ENCODE peak calls at places on chromosomes 13 and 19, in four cellular contexts. One of them, this sample, is unnamed.

GRCh38 chr19:38679839-38680238 is 32.4 kb downstream of the ACTN4 start:
- DNase-seq in DMS153: no peak
- DNase-seq in breast epithelium: no peak
- DNase-seq in GM04504: no peak
- DNase-seq in this sample: no peak

GRCh38 chr13:75016225-75016624 is 465.7 kb downstream of the TBC1D4 start:
- DNase-seq in DMS153: no peak
- DNase-seq in breast epithelium: no peak
- DNase-seq in GM04504: no peak
- DNase-seq in this sample: no peak

GRCh38 chr19:3516675-3517207 is 10.6 kb downstream of the FZR1 start:
- DNase-seq in DMS153: peak; percentile 81
- DNase-seq in breast epithelium: no peak
- DNase-seq in GM04504: no peak
- DNase-seq in this sample: no peak

GRCh38 chr13:50761406-50761805 is 82.1 kb downstream of the DLEU7 start:
- DNase-seq in DMS153: no peak
- DNase-seq in breast epithelium: no peak
- DNase-seq in GM04504: no peak
- DNase-seq in this sample: no peak

GRCh38 chr19:55341191-55342043 is 1.7 kb downstream of the KMT5C start:
- DNase-seq in DMS153: peak; percentile 56
- DNase-seq in breast epithelium: peak; percentile 59
- DNase-seq in GM04504: peak; percentile 24
- DNase-seq in this sample: peak; percentile 68

GRCh38 chr19:17035842-17036424 is 9.3 kb upstream of the CPAMD8 start:
- DNase-seq in DMS153: no peak
- DNase-seq in breast epithelium: no peak
- DNase-seq in GM04504: no peak
- DNase-seq in this sample: peak; percentile 33

GRCh38 chr13:110794209-110794608 is 80.7 kb downstream of the ING1 start:
- DNase-seq in DMS153: no peak
- DNase-seq in breast epithelium: no peak
- DNase-seq in GM04504: no peak
- DNase-seq in this sample: no peak

GRCh38 chr19:16871870-16872269 is 16.9 kb upstream of the F2RL3 start:
- DNase-seq in DMS153: no peak
- DNase-seq in breast epithelium: no peak
- DNase-seq in GM04504: no peak
- DNase-seq in this sample: no peak

GRCh38 chr19:31402931-31403330 is 53.7 kb upstream of the TSHZ3 start:
- DNase-seq in DMS153: no peak
- DNase-seq in breast epithelium: no peak
- DNase-seq in GM04504: no peak
- DNase-seq in this sample: no peak

GRCh38 chr19:43519436-43520088 is 7.4 kb downstream of the ETHE1 start:
- DNase-seq in DMS153: peak; percentile 56
- DNase-seq in breast epithelium: peak; percentile 58
- DNase-seq in GM04504: peak; percentile 87
- DNase-seq in this sample: no peak

GRCh38 chr13:106362637-106363036 is 172.8 kb downstream of the EFNB2 start:
- DNase-seq in DMS153: no peak
- DNase-seq in breast epithelium: no peak
- DNase-seq in GM04504: no peak
- DNase-seq in this sample: no peak

GRCh38 chr13:42394361-42395065 is 122.6 kb downstream of the AKAP11 start:
- DNase-seq in DMS153: peak; percentile 39
- DNase-seq in breast epithelium: no peak
- DNase-seq in GM04504: no peak
- DNase-seq in this sample: no peak

GRCh38 chr19:34837262-34837661 is 64.2 kb upstream of the ZNF599 start:
- DNase-seq in DMS153: peak; percentile 17
- DNase-seq in breast epithelium: no peak
- DNase-seq in GM04504: no peak
- DNase-seq in this sample: peak; percentile 24

GRCh38 chr19:49119411-49120324 is at the start of gene PPFIA3:
- DNase-seq in DMS153: no peak
- DNase-seq in breast epithelium: no peak
- DNase-seq in GM04504: no peak
- DNase-seq in this sample: no peak

GRCh38 chr19:8324186-8325050 is 3.1 kb downstream of the RPS28 start:
- DNase-seq in DMS153: no peak
- DNase-seq in breast epithelium: no peak
- DNase-seq in GM04504: no peak
- DNase-seq in this sample: no peak

GRCh38 chr13:23212621-23213020 is 31.8 kb downstream of the SGCG start:
- DNase-seq in DMS153: no peak
- DNase-seq in breast epithelium: no peak
- DNase-seq in GM04504: no peak
- DNase-seq in this sample: no peak

GRCh38 chr13:39777527-39778061 is 122.1 kb downstream of the COG6 start:
- DNase-seq in DMS153: no peak
- DNase-seq in breast epithelium: no peak
- DNase-seq in GM04504: peak; percentile 77
- DNase-seq in this sample: no peak

GRCh38 chr19:42023943-42024260 is 29.9 kb upstream of the ATP1A3 start:
- DNase-seq in DMS153: no peak
- DNase-seq in breast epithelium: no peak
- DNase-seq in GM04504: no peak
- DNase-seq in this sample: no peak

GRCh38 chr19:36064829-36065228 is 10.1 kb downstream of the WDR62 start:
- DNase-seq in DMS153: no peak
- DNase-seq in breast epithelium: no peak
- DNase-seq in GM04504: no peak
- DNase-seq in this sample: no peak

GRCh38 chr13:113836917-113837553 is 26.8 kb downstream of the GAS6 start:
- DNase-seq in DMS153: no peak
- DNase-seq in breast epithelium: peak; percentile 90
- DNase-seq in GM04504: peak; percentile 79
- DNase-seq in this sample: no peak

GRCh38 chr13:24161010-24161775 is 673 bp downstream of the SPATA13 start:
- DNase-seq in DMS153: no peak
- DNase-seq in breast epithelium: no peak
- DNase-seq in GM04504: no peak
- DNase-seq in this sample: no peak

GRCh38 chr19:5820785-5821184 is 15.9 kb downstream of the NRTN start:
- DNase-seq in DMS153: no peak
- DNase-seq in breast epithelium: no peak
- DNase-seq in GM04504: no peak
- DNase-seq in this sample: no peak

GRCh38 chr19:8682472-8682871 is 16.1 kb downstream of the ACTL9 start:
- DNase-seq in DMS153: no peak
- DNase-seq in breast epithelium: no peak
- DNase-seq in GM04504: no peak
- DNase-seq in this sample: no peak

This sample was measured in CMK.